ENCODE peak calls at places on chromosomes 1 and 21, in six cellular contexts. U is GM12891, G is HepG2, B is H1, Z is K562, W is GM12878. V is an unnamed sample.

GRCh38 chr1:78036450-78036849 is 9.3 kb upstream of the GIPC2 start:
- DNase-seq in U (no peak), G (no peak), B (no peak), Z (no peak), W (no peak), V (no peak)

GRCh38 chr1:173506437-173506836 is 29.3 kb downstream of the PRDX6 start:
- DNase-seq in U (no peak), G (peak), B (peak), Z (no peak), W (no peak), V (no peak)

GRCh38 chr1:1114431-1114830 is 1.5 kb downstream of the C1orf159 start:
- DNase-seq in U (no peak), G (no peak), B (no peak), Z (no peak), W (no peak), V (no peak)

GRCh38 chr1:75522389-75522788 is 88.5 kb downstream of the SLC44A5 start:
- DNase-seq in U (no peak), G (no peak), B (no peak), Z (no peak), W (no peak), V (no peak)

GRCh38 chr1:23101891-23102688 is 66.6 kb downstream of the LUZP1 start:
- DNase-seq in U (no peak), G (no peak), B (no peak), Z (no peak), W (no peak), V (no peak)

GRCh38 chr1:204697893-204698292 is 12.4 kb upstream of the LRRN2 start:
- DNase-seq in U (no peak), G (no peak), B (no peak), Z (no peak), W (no peak), V (no peak)

GRCh38 chr1:62841587-62842169 is 57.7 kb downstream of the ATG4C start:
- DNase-seq in U (peak), G (peak), B (no peak), Z (peak), W (peak), V (peak)

GRCh38 chr1:15943515-15944307 is 32.2 kb downstream of the ZBTB17 start:
- DNase-seq in U (no peak), G (no peak), B (no peak), Z (no peak), W (no peak), V (no peak)

GRCh38 chr1:150963535-150964489 is 10.8 kb downstream of the CERS2 start:
- DNase-seq in U (no peak), G (no peak), B (no peak), Z (no peak), W (no peak), V (no peak)

GRCh38 chr1:113488576-113489177 is 98.4 kb downstream of the MAGI3 start:
- DNase-seq in U (no peak), G (peak), B (peak), Z (no peak), W (no peak), V (no peak)

GRCh38 chr1:110058591-110058990 is 11.9 kb downstream of the ALX3 start:
- DNase-seq in U (no peak), G (no peak), B (no peak), Z (no peak), W (no peak), V (no peak)

GRCh38 chr1:164754088-164754600 is 195.2 kb downstream of the PBX1 start:
- DNase-seq in U (no peak), G (no peak), B (no peak), Z (no peak), W (no peak), V (no peak)

GRCh38 chr1:113616201-113616600 is 143.1 kb downstream of the PHTF1 start:
- DNase-seq in U (no peak), G (no peak), B (no peak), Z (no peak), W (no peak), V (no peak)

GRCh38 chr1:161840363-161840762 is 74.2 kb downstream of the ATF6 start:
- DNase-seq in U (no peak), G (no peak), B (no peak), Z (no peak), W (no peak), V (no peak)

GRCh38 chr1:43256675-43257570 is 12.9 kb upstream of the TMEM125 start:
- DNase-seq in U (no peak), G (no peak), B (no peak), Z (no peak), W (no peak), V (no peak)

GRCh38 chr1:222867316-222867715 is 52.5 kb downstream of the DISP1 start:
- DNase-seq in U (no peak), G (no peak), B (no peak), Z (no peak), W (no peak), V (no peak)

GRCh38 chr1:234844479-234845031 is 234.6 kb upstream of the IRF2BP2 start:
- DNase-seq in U (no peak), G (no peak), B (no peak), Z (no peak), W (no peak), V (no peak)

GRCh38 chr1:107250169-107250568 is 109.3 kb downstream of the NTNG1 start:
- DNase-seq in U (no peak), G (no peak), B (no peak), Z (no peak), W (peak), V (no peak)

GRCh38 chr1:23801338-23801748 is 789 bp upstream of the GALE start:
- DNase-seq in U (no peak), G (no peak), B (no peak), Z (no peak), W (no peak), V (no peak)

GRCh38 chr1:233180626-233181364 is 114.7 kb downstream of the PCNX2 start:
- DNase-seq in U (no peak), G (no peak), B (no peak), Z (no peak), W (no peak), V (no peak)

GRCh38 chr1:9510130-9510529 is 29.1 kb upstream of the SLC25A33 start:
- DNase-seq in U (no peak), G (no peak), B (no peak), Z (no peak), W (no peak), V (no peak)

GRCh38 chr1:37845049-37845646 is 14.2 kb downstream of the MTF1 start:
- DNase-seq in U (no peak), G (no peak), B (no peak), Z (no peak), W (no peak), V (no peak)

GRCh38 chr1:19445417-19446342 is 39.7 kb downstream of the CAPZB start:
- DNase-seq in U (no peak), G (peak), B (no peak), Z (peak), W (no peak), V (no peak)

GRCh38 chr21:40846566-40847411 is at the start of gene DSCAM:
- DNase-seq in U (no peak), G (no peak), B (peak), Z (no peak), W (no peak), V (no peak)

GRCh38 chr21:41045534-41046268 is 122.3 kb upstream of the BACE2 start:
- DNase-seq in U (no peak), G (peak), B (peak), Z (peak), W (no peak), V (no peak)

GRCh38 chr1:193260056-193260750 is 73.8 kb upstream of the B3GALT2 start:
- DNase-seq in U (no peak), G (no peak), B (no peak), Z (no peak), W (no peak), V (no peak)

GRCh38 chr1:27568247-27569087 is 35.5 kb downstream of the AHDC1 start:
- DNase-seq in U (peak), G (peak), B (peak), Z (peak), W (peak), V (peak)

GRCh38 chr1:214277704-214278635 is 3.0 kb upstream of the SMYD2 start:
- DNase-seq in U (no peak), G (no peak), B (no peak), Z (no peak), W (no peak), V (no peak)

GRCh38 chr1:235942979-235943575 is 76.4 kb upstream of the LYST start:
- DNase-seq in U (no peak), G (no peak), B (no peak), Z (no peak), W (no peak), V (no peak)

GRCh38 chr21:40902299-40902698 is 55.3 kb upstream of the DSCAM start:
- DNase-seq in U (no peak), G (no peak), B (no peak), Z (no peak), W (no peak), V (no peak)

GRCh38 chr1:99645699-99646531 is at the start of gene PALMD:
- DNase-seq in U (no peak), G (peak), B (no peak), Z (peak), W (no peak), V (no peak)

GRCh38 chr1:243452092-243452491 is 196.3 kb downstream of the SDCCAG8 start:
- DNase-seq in U (no peak), G (no peak), B (no peak), Z (no peak), W (no peak), V (no peak)

GRCh38 chr1:154012129-154012528 is 21.6 kb downstream of the RPS27 start:
- DNase-seq in U (no peak), G (no peak), B (no peak), Z (no peak), W (no peak), V (no peak)

GRCh38 chr21:39445339-39446269 is at the start of gene LCA5L:
- DNase-seq in U (peak), G (peak), B (peak), Z (peak), W (peak), V (peak)
- TF ChIP-seq POLR2A in U (peak), G (peak), B (no peak), Z (peak), W (peak), V (peak)

GRCh38 chr21:33033094-33033951 is 7.6 kb downstream of the OLIG2 start:
- DNase-seq in U (no peak), G (no peak), B (peak), Z (no peak), W (no peak), V (no peak)
- TF ChIP-seq TAF1 in U (no peak), G (no peak), B (no peak), Z (no peak), W (no peak), V (no peak)

DNA sequence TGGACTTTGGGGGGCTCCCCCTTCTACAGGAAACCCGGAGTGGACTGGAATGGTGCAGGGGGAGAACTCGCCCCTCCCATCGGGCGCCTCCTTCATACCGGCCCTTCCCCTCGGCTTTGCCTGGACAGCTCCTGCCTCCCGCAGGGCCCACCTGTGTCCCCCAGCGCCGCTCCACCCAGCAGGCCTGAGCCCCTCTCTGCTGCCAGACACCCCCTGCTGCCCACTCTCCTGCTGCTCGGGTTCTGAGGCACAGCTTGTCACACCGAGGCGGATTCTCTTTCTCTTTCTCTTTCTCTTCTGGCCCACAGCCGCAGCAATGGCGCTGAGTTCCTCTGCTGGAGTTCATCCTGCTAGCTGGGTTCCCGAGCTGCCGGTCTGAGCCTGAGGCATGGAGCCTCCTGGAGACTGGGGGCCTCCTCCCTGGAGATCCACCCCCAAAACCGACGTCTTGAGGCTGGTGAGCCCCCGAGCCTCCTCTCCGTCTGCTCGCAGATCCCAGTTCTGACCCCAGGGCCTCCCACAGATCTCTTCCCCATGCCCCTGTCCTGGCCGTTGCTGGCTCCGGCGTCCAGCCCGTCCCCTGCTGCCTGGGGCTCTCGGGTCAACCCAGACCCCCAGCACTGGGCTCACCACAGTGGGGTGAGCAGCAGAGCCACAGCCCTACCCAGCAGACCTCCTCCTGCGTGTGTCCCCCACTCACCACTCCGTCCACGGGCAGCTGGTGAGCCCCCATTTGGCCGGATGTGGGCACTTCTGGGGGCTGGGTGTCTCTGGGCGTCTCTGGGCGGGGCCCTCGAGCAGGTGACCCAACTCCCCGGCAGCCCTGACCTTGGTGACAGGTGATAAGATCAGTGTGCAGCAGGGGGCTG is at the start of gene TNFRSF14:
- DNase-seq in U (peak), G (no peak), B (no peak), Z (peak), W (no peak), V (peak)
- TF ChIP-seq POLR2A in U (peak), G (no peak), B (no peak), Z (no peak), W (peak), V (peak)

GRCh38 chr1:198986041-198986440 is 347.2 kb downstream of the PTPRC start:
- DNase-seq in U (no peak), G (no peak), B (no peak), Z (no peak), W (no peak), V (no peak)

GRCh38 chr1:198986442-198986841 is 347.6 kb downstream of the PTPRC start:
- DNase-seq in U (no peak), G (no peak), B (no peak), Z (no peak), W (no peak), V (no peak)
- TF ChIP-seq TAF1 in U (no peak), G (no peak), B (no peak), Z (no peak), W (no peak), V (no peak)

DNA sequence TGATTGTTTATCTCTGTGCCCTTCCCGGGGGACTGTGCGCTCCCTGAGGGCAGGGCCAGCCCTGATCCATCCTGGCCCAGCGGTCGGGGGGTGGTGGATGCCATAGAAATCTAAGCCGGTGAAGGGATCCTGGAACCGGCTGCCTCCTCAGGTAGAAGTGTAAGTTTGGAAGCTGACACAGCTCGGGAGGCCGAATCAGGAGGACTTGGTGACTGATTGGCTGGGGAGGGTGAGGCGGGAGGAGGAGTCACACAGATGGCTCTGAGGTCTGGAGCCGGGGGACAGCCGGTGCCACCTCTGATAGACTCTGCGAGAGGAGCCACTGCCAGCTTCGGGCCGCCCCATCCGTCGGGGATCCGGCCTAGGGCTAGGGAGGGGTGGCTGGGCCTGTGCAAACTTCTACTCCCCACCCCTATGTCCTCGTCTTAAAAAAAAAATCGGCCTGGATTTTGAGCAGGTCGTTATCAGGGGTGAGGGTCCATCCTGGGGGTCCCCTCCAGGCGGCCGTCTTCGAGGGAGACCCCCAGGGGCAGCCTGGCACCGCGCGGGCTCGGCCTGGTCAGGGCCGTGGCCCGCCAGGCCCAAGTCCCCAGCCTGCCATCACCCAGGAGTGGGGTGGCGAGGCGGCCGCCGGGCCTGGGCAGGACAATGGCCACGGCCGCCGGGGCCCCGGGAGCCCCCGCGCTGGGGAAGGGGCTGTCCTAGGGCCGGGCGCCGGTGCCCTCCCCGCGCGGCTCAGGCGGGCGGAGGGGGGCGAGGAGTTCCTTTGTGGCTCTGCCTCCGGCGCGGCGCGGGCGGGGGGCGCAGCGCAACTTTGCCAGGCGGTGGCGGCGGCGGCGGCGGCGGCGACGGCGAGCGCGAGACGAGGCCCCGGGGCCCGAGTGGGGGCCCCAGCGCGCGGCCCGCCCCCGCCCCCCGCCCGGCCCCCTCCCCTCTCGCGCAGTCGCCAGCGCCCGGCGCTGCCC is 663 bp upstream of the ZNF362 start:
- DNase-seq in U (peak), G (peak), B (peak), Z (no peak), W (peak), V (peak)
- TF ChIP-seq POLR2A in U (peak), G (peak), B (peak), Z (no peak), W (peak), V (peak)

GRCh38 chr1:158093376-158093775 is 87.3 kb upstream of the CD1D start:
- DNase-seq in U (no peak), G (no peak), B (no peak), Z (no peak), W (no peak), V (no peak)
- TF ChIP-seq TAF1 in U (no peak), G (no peak), B (no peak), Z (no peak), W (no peak), V (no peak)

GRCh38 chr1:169327875-169328274 is 39.7 kb downstream of the NME7 start:
- DNase-seq in U (no peak), G (no peak), B (no peak), Z (no peak), W (no peak), V (no peak)
- TF ChIP-seq POLR2A in U (no peak), G (no peak), B (no peak), Z (no peak), W (no peak), V (no peak)

GRCh38 chr1:40255231-40255630 is 2.8 kb upstream of the ZMPSTE24 start:
- DNase-seq in U (no peak), G (no peak), B (no peak), Z (no peak), W (no peak), V (no peak)

GRCh38 chr1:40257313-40257687 is 736 bp upstream of the ZMPSTE24 start:
- DNase-seq in U (no peak), G (no peak), B (no peak), Z (no peak), W (no peak), V (no peak)

GRCh38 chr1:40257688-40258444 is at the start of gene ZMPSTE24:
- DNase-seq in U (peak), G (peak), B (peak), Z (peak), W (peak), V (peak)

GRCh38 chr1:40258445-40258769 is 371 bp downstream of the ZMPSTE24 start:
- DNase-seq in U (no peak), G (peak), B (no peak), Z (no peak), W (no peak), V (no peak)

DNA sequence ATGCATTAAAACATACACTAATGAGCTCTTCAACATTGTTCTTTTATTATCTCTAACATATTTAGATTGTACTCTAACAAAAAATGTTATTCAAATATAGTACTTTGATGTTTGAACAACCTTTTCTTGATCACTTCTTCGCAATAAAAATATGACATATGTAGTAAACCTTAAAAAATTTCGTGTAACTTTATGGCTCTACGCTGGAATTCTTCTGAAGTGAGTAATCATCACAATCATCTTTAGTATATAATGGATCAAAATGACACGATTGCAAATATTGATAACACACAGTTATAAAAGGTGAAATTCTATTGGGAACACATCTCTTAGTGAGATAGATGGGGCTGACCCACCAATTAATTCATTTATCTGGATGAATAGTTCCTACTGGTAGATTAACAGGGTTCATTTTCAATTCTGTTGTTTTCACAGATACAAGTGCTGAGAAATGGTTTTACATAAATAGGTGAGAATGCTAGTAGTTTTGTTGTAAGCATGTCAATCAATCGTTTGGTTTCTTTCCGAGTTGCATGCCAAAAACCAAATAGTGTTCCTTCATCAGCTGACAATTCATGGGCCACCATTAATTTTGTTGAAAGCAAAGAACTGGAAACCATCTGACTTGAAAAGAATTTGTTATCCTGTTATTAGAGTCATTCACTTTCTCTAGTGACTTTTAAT is 1.5 kb upstream of the ZMPSTE24 start:
- DNase-seq in U (no peak), G (no peak), B (no peak), Z (no peak), W (no peak), V (no peak)
- TF ChIP-seq TAF1 in U (no peak), G (no peak), B (no peak), Z (no peak), W (no peak), V (no peak)

DNA sequence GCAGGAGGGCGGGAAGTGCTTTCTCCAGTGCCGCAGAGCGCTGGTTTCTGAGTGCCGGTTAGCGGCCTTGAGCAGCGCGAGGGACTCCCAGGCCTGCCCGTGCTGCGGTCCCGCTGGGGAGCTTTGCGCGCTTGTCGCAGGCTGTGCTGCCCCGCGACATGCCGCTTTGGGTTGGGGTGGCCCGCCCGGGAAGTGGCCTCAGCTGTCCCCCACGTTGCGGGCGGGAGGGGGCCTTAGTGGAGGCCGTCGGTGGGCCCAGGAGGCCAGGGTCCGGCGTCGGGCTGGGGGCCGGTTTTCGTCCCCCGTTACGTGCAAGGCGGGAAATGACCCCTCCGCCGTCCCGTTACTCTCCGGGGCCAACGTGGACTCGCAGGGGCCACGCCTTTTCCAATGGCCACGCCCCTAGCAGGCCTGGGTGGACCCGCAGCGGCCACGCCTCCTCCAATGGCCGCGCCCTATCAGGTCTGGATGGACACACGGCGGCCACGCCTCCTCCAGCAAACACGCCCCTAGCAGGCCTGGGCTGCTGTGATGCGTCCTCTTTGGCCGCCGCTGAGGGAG is 977 bp upstream of the C1orf174 start:
- DNase-seq in U (peak), G (peak), B (peak), Z (peak), W (peak), V (peak)
- TF ChIP-seq POLR2A in U (no peak), G (no peak), B (no peak), Z (peak), W (peak), V (no peak)

V was measured in GM12892.